ENCODE peak calls at places on chromosomes 2 and 18, in nine cellular contexts. One of them, this sample, is unnamed. For H3K4me1, the result is how much of the 10 kb centered on the place peaks cover.

GRCh38 chr2:113252047-113252582 is 26.6 kb downstream of the PAX8 start:
- DNase-seq in HCT116: no peak
- DNase-seq in neural progenitor cell: no peak
- DNase-seq in OCI-LY7: no peak
- DNase-seq in PC-9: no peak
- DNase-seq in Peyer's patch: no peak
- DNase-seq in spleen: no peak
- DNase-seq in Karpas-422: no peak
- DNase-seq in psoas muscle: no peak
- DNase-seq in this sample: no peak

GRCh38 chr2:233746475-233747282 is 13.4 kb upstream of the UGT1A1 start:
- DNase-seq in spleen: no peak
- DNase-seq in PC-9: peak
- DNase-seq in Karpas-422: no peak
- DNase-seq in Peyer's patch: no peak
- DNase-seq in psoas muscle: no peak
- DNase-seq in neural progenitor cell: no peak
- DNase-seq in OCI-LY7: no peak
- DNase-seq in HCT116: no peak
- DNase-seq in this sample: no peak

GRCh38 chr2:227180286-227180685 is 15.9 kb downstream of the COL4A3 start:
- DNase-seq in psoas muscle: peak
- DNase-seq in PC-9: no peak
- DNase-seq in Karpas-422: no peak
- DNase-seq in neural progenitor cell: no peak
- DNase-seq in Peyer's patch: no peak
- DNase-seq in spleen: no peak
- DNase-seq in HCT116: no peak
- DNase-seq in OCI-LY7: no peak
- DNase-seq in this sample: no peak

GRCh38 chr2:160110674-160111239 is 48.3 kb upstream of the PLA2R1 start:
- DNase-seq in HCT116: no peak
- DNase-seq in OCI-LY7: no peak
- DNase-seq in spleen: no peak
- DNase-seq in neural progenitor cell: no peak
- DNase-seq in psoas muscle: no peak
- DNase-seq in Peyer's patch: no peak
- DNase-seq in PC-9: no peak
- DNase-seq in Karpas-422: no peak
- DNase-seq in this sample: no peak

GRCh38 chr2:195092341-195092740 is 564.7 kb upstream of the SLC39A10 start:
- DNase-seq in OCI-LY7: no peak
- DNase-seq in Karpas-422: no peak
- DNase-seq in PC-9: no peak
- DNase-seq in psoas muscle: no peak
- DNase-seq in Peyer's patch: no peak
- DNase-seq in HCT116: no peak
- DNase-seq in spleen: no peak
- DNase-seq in neural progenitor cell: peak
- DNase-seq in this sample: no peak

GRCh38 chr2:168961450-168962229 is 60.5 kb downstream of the G6PC2 start:
- DNase-seq in Peyer's patch: peak
- DNase-seq in PC-9: peak
- DNase-seq in spleen: no peak
- DNase-seq in neural progenitor cell: peak
- DNase-seq in psoas muscle: no peak
- DNase-seq in Karpas-422: peak
- DNase-seq in OCI-LY7: peak
- DNase-seq in HCT116: peak
- DNase-seq in this sample: no peak

GRCh38 chr2:27051902-27052645 is 606 bp downstream of the AGBL5 start:
- DNase-seq in neural progenitor cell: peak
- DNase-seq in HCT116: no peak
- DNase-seq in psoas muscle: peak
- DNase-seq in Peyer's patch: peak
- DNase-seq in Karpas-422: peak
- DNase-seq in PC-9: no peak
- DNase-seq in OCI-LY7: no peak
- DNase-seq in spleen: peak
- DNase-seq in this sample: peak

GRCh38 chr2:218983263-218983970 is 1.6 kb downstream of the FEV start:
- DNase-seq in Peyer's patch: no peak
- DNase-seq in HCT116: no peak
- DNase-seq in PC-9: no peak
- DNase-seq in Karpas-422: no peak
- DNase-seq in OCI-LY7: no peak
- DNase-seq in neural progenitor cell: no peak
- DNase-seq in psoas muscle: peak
- DNase-seq in spleen: no peak
- DNase-seq in this sample: no peak

GRCh38 chr2:108409768-108410167 is 32.0 kb downstream of the SULT1C4 start:
- DNase-seq in spleen: no peak
- DNase-seq in Karpas-422: no peak
- DNase-seq in neural progenitor cell: no peak
- DNase-seq in PC-9: no peak
- DNase-seq in OCI-LY7: no peak
- DNase-seq in Peyer's patch: no peak
- DNase-seq in HCT116: no peak
- DNase-seq in psoas muscle: no peak
- DNase-seq in this sample: no peak

GRCh38 chr2:205902041-205902898 is 183.7 kb downstream of the INO80D start:
- DNase-seq in Karpas-422: no peak
- DNase-seq in HCT116: no peak
- DNase-seq in PC-9: no peak
- DNase-seq in spleen: no peak
- DNase-seq in neural progenitor cell: no peak
- DNase-seq in Peyer's patch: peak
- DNase-seq in psoas muscle: no peak
- DNase-seq in OCI-LY7: no peak
- DNase-seq in this sample: no peak

GRCh38 chr2:42480402-42480801 is 13.4 kb downstream of the KCNG3 start:
- DNase-seq in spleen: no peak
- DNase-seq in PC-9: peak
- DNase-seq in Peyer's patch: no peak
- DNase-seq in Karpas-422: no peak
- DNase-seq in psoas muscle: no peak
- DNase-seq in OCI-LY7: no peak
- DNase-seq in neural progenitor cell: no peak
- DNase-seq in HCT116: no peak
- DNase-seq in this sample: no peak

GRCh38 chr2:236547725-236548124 is 21.9 kb upstream of the ACKR3 start:
- DNase-seq in spleen: no peak
- DNase-seq in psoas muscle: no peak
- DNase-seq in PC-9: no peak
- DNase-seq in Peyer's patch: no peak
- DNase-seq in Karpas-422: no peak
- DNase-seq in OCI-LY7: no peak
- DNase-seq in HCT116: no peak
- DNase-seq in neural progenitor cell: no peak
- DNase-seq in this sample: no peak

GRCh38 chr2:72035518-72036172 is 112.0 kb downstream of the CYP26B1 start:
- DNase-seq in PC-9: no peak
- DNase-seq in HCT116: no peak
- DNase-seq in spleen: peak
- DNase-seq in psoas muscle: no peak
- DNase-seq in Peyer's patch: no peak
- DNase-seq in OCI-LY7: no peak
- DNase-seq in Karpas-422: no peak
- DNase-seq in neural progenitor cell: no peak
- DNase-seq in this sample: no peak

GRCh38 chr18:61606759-61607158 is 273.5 kb downstream of the CDH20 start:
- DNase-seq in HCT116: peak
- DNase-seq in OCI-LY7: no peak
- DNase-seq in PC-9: peak
- DNase-seq in spleen: no peak
- DNase-seq in Peyer's patch: peak
- DNase-seq in neural progenitor cell: peak
- DNase-seq in psoas muscle: peak
- DNase-seq in Karpas-422: no peak
- DNase-seq in this sample: peak

GRCh38 chr2:218229239-218229638 is 12.2 kb downstream of the ARPC2 start:
- DNase-seq in neural progenitor cell: no peak
- DNase-seq in HCT116: no peak
- DNase-seq in spleen: no peak
- DNase-seq in psoas muscle: no peak
- DNase-seq in OCI-LY7: peak
- DNase-seq in Karpas-422: peak
- DNase-seq in Peyer's patch: no peak
- DNase-seq in PC-9: peak
- DNase-seq in this sample: no peak

GRCh38 chr2:177282101-177282573 is 17.6 kb upstream of the NFE2L2 start:
- DNase-seq in psoas muscle: peak
- DNase-seq in neural progenitor cell: no peak
- DNase-seq in Peyer's patch: no peak
- DNase-seq in OCI-LY7: no peak
- DNase-seq in spleen: no peak
- DNase-seq in HCT116: no peak
- DNase-seq in Karpas-422: no peak
- DNase-seq in PC-9: no peak
- DNase-seq in this sample: peak

GRCh38 chr2:224429441-224429810 is 27.5 kb upstream of the FAM124B start:
- DNase-seq in Peyer's patch: no peak
- DNase-seq in neural progenitor cell: no peak
- DNase-seq in psoas muscle: no peak
- DNase-seq in HCT116: no peak
- DNase-seq in PC-9: no peak
- DNase-seq in OCI-LY7: no peak
- DNase-seq in spleen: no peak
- DNase-seq in Karpas-422: no peak
- DNase-seq in this sample: no peak

GRCh38 chr2:64768426-64769033 is 114.8 kb upstream of the SERTAD2 start:
- DNase-seq in OCI-LY7: peak
- DNase-seq in Karpas-422: peak
- DNase-seq in Peyer's patch: no peak
- DNase-seq in spleen: no peak
- DNase-seq in PC-9: no peak
- DNase-seq in HCT116: no peak
- DNase-seq in neural progenitor cell: no peak
- DNase-seq in psoas muscle: no peak
- DNase-seq in this sample: no peak

GRCh38 chr2:84796798-84797197 is 84.1 kb downstream of the TRABD2A start:
- DNase-seq in Karpas-422: no peak
- DNase-seq in OCI-LY7: no peak
- DNase-seq in neural progenitor cell: no peak
- DNase-seq in spleen: no peak
- DNase-seq in psoas muscle: no peak
- DNase-seq in HCT116: no peak
- DNase-seq in PC-9: no peak
- DNase-seq in Peyer's patch: no peak
- DNase-seq in this sample: no peak

GRCh38 chr18:2848145-2848878 is 1.5 kb downstream of the EMILIN2 start:
- DNase-seq in Peyer's patch: no peak
- DNase-seq in neural progenitor cell: no peak
- DNase-seq in PC-9: no peak
- DNase-seq in spleen: no peak
- DNase-seq in psoas muscle: no peak
- DNase-seq in Karpas-422: peak
- DNase-seq in OCI-LY7: no peak
- DNase-seq in HCT116: no peak
- DNase-seq in this sample: no peak

GRCh38 chr2:179376881-179377280 is 112.2 kb upstream of the SESTD1 start:
- DNase-seq in OCI-LY7: no peak
- DNase-seq in Peyer's patch: no peak
- DNase-seq in PC-9: no peak
- DNase-seq in HCT116: no peak
- DNase-seq in psoas muscle: no peak
- DNase-seq in spleen: no peak
- DNase-seq in Karpas-422: peak
- DNase-seq in neural progenitor cell: no peak
- DNase-seq in this sample: no peak
- H3K4me1 ChIP-seq in OCI-LY7: under half
- H3K4me1 ChIP-seq in Peyer's patch: under half
- H3K4me1 ChIP-seq in PC-9: under half
- H3K4me1 ChIP-seq in HCT116: under half
- H3K4me1 ChIP-seq in psoas muscle: under half
- H3K4me1 ChIP-seq in spleen: under half
- H3K4me1 ChIP-seq in Karpas-422: under half
- H3K4me1 ChIP-seq in neural progenitor cell: under half
- H3K4me1 ChIP-seq in this sample: under half

DNA sequence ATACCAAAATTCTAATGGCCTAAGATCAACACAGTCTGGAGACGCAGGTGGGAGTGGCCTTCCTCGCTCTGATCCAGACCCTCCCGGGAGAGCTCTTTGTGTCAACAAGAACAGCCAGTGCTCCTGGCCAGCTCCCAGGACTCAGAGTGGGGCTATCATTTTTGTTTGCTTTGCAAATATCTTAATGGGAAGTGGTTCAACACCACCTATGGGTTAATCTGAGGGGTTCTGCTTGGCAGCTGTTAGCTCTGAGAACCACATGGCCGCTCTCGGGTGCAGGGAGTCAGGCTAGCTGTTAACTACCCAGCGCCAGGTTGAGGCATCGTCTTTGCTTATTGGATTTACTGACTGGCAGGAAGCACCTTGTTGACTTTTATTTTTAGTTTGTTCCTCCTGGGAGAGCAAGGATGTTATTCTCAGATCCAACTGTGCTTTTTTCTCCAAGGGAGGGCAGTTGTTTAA is 184.8 kb upstream of the SP5 start:
- DNase-seq in psoas muscle: peak
- DNase-seq in PC-9: no peak
- DNase-seq in spleen: no peak
- DNase-seq in Peyer's patch: peak
- DNase-seq in Karpas-422: no peak
- DNase-seq in HCT116: no peak
- DNase-seq in neural progenitor cell: peak
- DNase-seq in OCI-LY7: no peak
- DNase-seq in this sample: peak
- H3K4me3 ChIP-seq in psoas muscle: peak
- H3K4me3 ChIP-seq in PC-9: no peak
- H3K4me3 ChIP-seq in spleen: no peak
- H3K4me3 ChIP-seq in Peyer's patch: no peak
- H3K4me3 ChIP-seq in Karpas-422: no peak
- H3K4me3 ChIP-seq in HCT116: no peak
- H3K4me3 ChIP-seq in neural progenitor cell: no peak
- H3K4me3 ChIP-seq in OCI-LY7: no peak
- H3K4me3 ChIP-seq in this sample: no peak

DNA sequence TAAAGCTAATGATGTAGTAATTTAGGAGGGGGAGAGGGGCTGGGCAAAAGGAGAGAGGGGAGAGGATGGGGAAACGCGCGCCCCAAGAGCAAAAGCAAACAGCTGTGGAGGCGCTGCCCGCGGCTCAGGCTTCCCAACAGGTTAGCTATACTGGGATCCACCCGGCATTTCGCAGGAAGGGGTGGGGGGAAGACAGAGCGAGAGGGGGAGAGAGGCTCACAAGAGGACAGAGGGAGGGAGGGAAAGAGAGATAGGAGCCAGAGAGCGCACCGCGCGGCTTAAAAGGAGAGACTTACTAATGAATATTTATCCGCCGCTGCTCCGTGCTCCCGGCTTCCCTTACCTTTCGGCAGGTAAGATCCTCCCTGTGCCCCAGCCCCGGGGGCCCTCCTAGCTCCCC is 7.5 kb upstream of the SIX3 start:
- DNase-seq in spleen: no peak
- DNase-seq in HCT116: no peak
- DNase-seq in PC-9: no peak
- DNase-seq in psoas muscle: peak
- DNase-seq in Peyer's patch: no peak
- DNase-seq in neural progenitor cell: peak
- DNase-seq in OCI-LY7: no peak
- DNase-seq in Karpas-422: no peak
- DNase-seq in this sample: no peak
- H3K4me1 ChIP-seq in spleen: half or more
- H3K4me1 ChIP-seq in HCT116: under half
- H3K4me1 ChIP-seq in PC-9: under half
- H3K4me1 ChIP-seq in psoas muscle: under half
- H3K4me1 ChIP-seq in Peyer's patch: under half
- H3K4me1 ChIP-seq in neural progenitor cell: half or more
- H3K4me1 ChIP-seq in OCI-LY7: under half
- H3K4me1 ChIP-seq in Karpas-422: under half
- H3K4me1 ChIP-seq in this sample: under half

GRCh38 chr2:230218411-230218810 is 1.4 kb downstream of the SP110 start:
- DNase-seq in OCI-LY7: peak
- DNase-seq in Peyer's patch: no peak
- DNase-seq in Karpas-422: peak
- DNase-seq in PC-9: no peak
- DNase-seq in neural progenitor cell: no peak
- DNase-seq in spleen: no peak
- DNase-seq in psoas muscle: no peak
- DNase-seq in HCT116: no peak
- DNase-seq in this sample: no peak
- H3K4me3 ChIP-seq in OCI-LY7: peak
- H3K4me3 ChIP-seq in Peyer's patch: peak
- H3K4me3 ChIP-seq in Karpas-422: peak
- H3K4me3 ChIP-seq in PC-9: no peak
- H3K4me3 ChIP-seq in neural progenitor cell: no peak
- H3K4me3 ChIP-seq in spleen: peak
- H3K4me3 ChIP-seq in psoas muscle: peak
- H3K4me3 ChIP-seq in HCT116: no peak
- H3K4me3 ChIP-seq in this sample: peak

This sample was measured in right cardiac atrium.